ENCODE peak calls at places on chromosomes 11 and 22, in eight cellular contexts. N, W, K, G, X, Z, E and O are unnamed samples. For H3K4me1 and H3K36me3, the result is how much of the 10 kb centered on the place peaks cover.

GRCh38 chr22:46752911-46753310 is 9.5 kb upstream of the TBC1D22A start:
- DNase-seq in W (no peak), G (no peak), K (no peak), X (no peak), E (no peak), Z (no peak), N (no peak), O (no peak)

GRCh38 chr11:130846606-130847005 is 69.7 kb downstream of the SNX19 start:
- DNase-seq in E (no peak), W (no peak), N (no peak), Z (no peak), X (no peak), K (no peak), G (no peak), O (no peak)

GRCh38 chr22:46084376-46084775 is 66.0 kb upstream of the PPARA start:
- DNase-seq in N (no peak), X (no peak), W (no peak), G (peak), K (no peak), E (no peak), Z (no peak), O (peak)

GRCh38 chr22:33844273-33844672 is 76.0 kb downstream of the LARGE1 start:
- DNase-seq in G (no peak), N (no peak), W (no peak), K (no peak), Z (no peak), X (no peak), E (no peak), O (no peak)

GRCh38 chr22:19691721-19692341 is 22.5 kb upstream of the SEPTIN5 start:
- DNase-seq in E (no peak), G (no peak), N (peak), X (no peak), K (no peak), W (no peak), Z (no peak), O (no peak)

GRCh38 chr22:30182833-30183232 is 63.7 kb downstream of the LIF start:
- DNase-seq in N (no peak), E (no peak), G (no peak), W (no peak), X (no peak), K (no peak), Z (no peak), O (no peak)

GRCh38 chr11:2775083-2775625 is 75.4 kb upstream of the KCNQ1OT1 start:
- DNase-seq in E (no peak), Z (no peak), W (no peak), X (no peak), N (no peak), K (peak), G (peak), O (no peak)

GRCh38 chr11:116724813-116725212 is 48.0 kb downstream of the BUD13 start:
- DNase-seq in W (no peak), Z (no peak), K (no peak), G (no peak), N (no peak), X (no peak), E (no peak), O (no peak)

GRCh38 chr11:27234043-27234668 is 128.9 kb downstream of the CCDC34 start:
- DNase-seq in X (no peak), G (no peak), W (no peak), E (no peak), Z (no peak), N (peak), K (no peak), O (peak)

GRCh38 chr11:34034053-34034452 is 17.5 kb upstream of the CAPRIN1 start:
- DNase-seq in E (no peak), X (no peak), Z (no peak), W (no peak), G (no peak), N (no peak), K (no peak), O (no peak)

GRCh38 chr11:132318421-132319157 is 948.2 kb downstream of the NTM start:
- DNase-seq in G (no peak), N (no peak), Z (no peak), E (no peak), X (no peak), W (no peak), K (no peak), O (no peak)

GRCh38 chr11:1373536-1374214 is 16.1 kb upstream of the BRSK2 start:
- DNase-seq in Z (no peak), E (no peak), N (no peak), X (no peak), G (peak), K (no peak), W (no peak), O (no peak)

GRCh38 chr11:19553683-19554333 is 158.8 kb upstream of the NAV2 start:
- DNase-seq in W (peak), G (peak), X (peak), Z (no peak), N (peak), E (peak), K (peak), O (peak)

GRCh38 chr11:105466582-105467228 is 143.2 kb upstream of the GRIA4 start:
- DNase-seq in E (no peak), W (no peak), N (no peak), X (no peak), G (no peak), K (no peak), Z (no peak), O (no peak)

GRCh38 chr22:39518124-39518786 is 2.1 kb upstream of the ATF4 start:
- DNase-seq in K (no peak), N (no peak), Z (no peak), G (no peak), E (no peak), X (no peak), W (no peak), O (no peak)

GRCh38 chr11:9716275-9717039 is 52.6 kb downstream of the SWAP70 start:
- DNase-seq in G (no peak), Z (no peak), E (no peak), X (peak), W (no peak), K (no peak), N (no peak), O (peak)

GRCh38 chr22:28560005-28560742 is 119.5 kb downstream of the TTC28 start:
- DNase-seq in G (no peak), N (no peak), K (no peak), Z (no peak), E (no peak), W (no peak), X (no peak), O (no peak)

GRCh38 chr11:134932761-134933160 is 520.7 kb upstream of the B3GAT1 start:
- DNase-seq in N (no peak), G (no peak), W (no peak), X (no peak), Z (no peak), E (no peak), K (no peak), O (no peak)

GRCh38 chr22:29744902-29745301 is 21.9 kb downstream of the ZMAT5 start:
- DNase-seq in E (no peak), G (no peak), X (no peak), K (peak), Z (no peak), W (no peak), N (no peak), O (no peak)

GRCh38 chr22:27842236-27842993 is 40.9 kb upstream of the MN1 start:
- DNase-seq in E (no peak), K (no peak), Z (no peak), G (no peak), N (no peak), X (no peak), W (no peak), O (no peak)

GRCh38 chr22:27542602-27543001 is 259.0 kb downstream of the MN1 start:
- DNase-seq in X (no peak), W (no peak), E (no peak), N (no peak), G (no peak), Z (no peak), K (no peak), O (no peak)

GRCh38 chr22:23218867-23219251 is 38.5 kb downstream of the BCR start:
- DNase-seq in X (peak), N (peak), G (no peak), W (peak), E (no peak), K (peak), Z (no peak), O (peak)

DNA sequence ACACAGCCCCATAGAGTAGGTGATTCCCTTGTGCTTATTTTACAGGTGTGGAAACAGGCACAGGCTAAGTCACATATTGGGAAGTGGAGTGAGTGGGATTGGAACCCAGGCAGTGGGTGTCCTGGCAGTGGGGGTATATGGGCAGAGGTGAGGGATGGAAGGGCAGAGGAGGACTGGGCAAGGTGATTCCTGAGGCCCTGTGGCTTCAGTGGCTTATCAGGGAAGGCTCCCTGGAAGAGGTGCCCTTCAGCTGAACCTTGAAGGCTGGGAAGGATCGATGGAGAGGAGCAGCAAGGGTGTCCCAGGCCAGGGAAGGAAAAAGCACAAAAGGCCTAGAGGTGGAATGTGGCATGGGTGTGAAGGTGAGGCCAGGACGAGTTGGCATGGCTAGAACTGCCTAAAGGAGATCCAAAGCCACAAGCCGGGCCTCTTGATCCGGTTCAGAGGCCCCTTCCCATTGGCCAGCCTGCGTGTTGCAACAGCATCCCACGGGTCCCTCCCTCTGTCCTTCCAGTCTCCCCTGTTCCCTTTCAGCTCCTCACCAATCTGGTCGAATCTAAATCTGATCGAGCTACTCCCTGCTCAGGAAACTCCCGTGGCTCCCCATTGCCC is 41.7 kb downstream of the MCM5 start:
- DNase-seq in Z (no peak), G (no peak), W (no peak), X (no peak), K (no peak), N (no peak), E (no peak), O (no peak)
- H3K4me1 ChIP-seq in Z (under half), G (under half), W (under half), X (under half), K (under half), N (under half), E (under half), O (under half)

DNA sequence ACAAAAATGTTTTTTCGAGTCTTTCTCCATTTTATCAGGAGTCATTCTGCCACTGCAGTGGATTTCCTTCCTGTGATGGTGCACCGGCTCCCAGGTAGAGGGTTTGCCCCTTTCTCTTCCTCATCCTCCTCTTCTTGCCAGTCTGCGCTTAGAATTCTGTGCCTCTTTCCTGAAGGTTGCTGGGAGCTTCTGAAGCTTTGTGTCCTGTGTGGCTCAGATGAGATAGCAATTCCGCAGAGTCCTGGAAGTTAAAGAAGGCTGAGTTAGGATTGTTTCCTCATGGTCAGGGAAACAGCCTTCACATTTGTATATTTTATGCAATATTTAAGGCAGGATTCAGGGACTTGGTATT is 260 bp downstream of the BCO2 start:
- DNase-seq in G (no peak), K (no peak), E (no peak), N (no peak), W (no peak), Z (no peak), X (no peak), O (no peak)
- H3K4me3 ChIP-seq in G (no peak), K (peak), E (peak), N (peak), W (no peak), Z (peak), X (peak), O (no peak)

DNA sequence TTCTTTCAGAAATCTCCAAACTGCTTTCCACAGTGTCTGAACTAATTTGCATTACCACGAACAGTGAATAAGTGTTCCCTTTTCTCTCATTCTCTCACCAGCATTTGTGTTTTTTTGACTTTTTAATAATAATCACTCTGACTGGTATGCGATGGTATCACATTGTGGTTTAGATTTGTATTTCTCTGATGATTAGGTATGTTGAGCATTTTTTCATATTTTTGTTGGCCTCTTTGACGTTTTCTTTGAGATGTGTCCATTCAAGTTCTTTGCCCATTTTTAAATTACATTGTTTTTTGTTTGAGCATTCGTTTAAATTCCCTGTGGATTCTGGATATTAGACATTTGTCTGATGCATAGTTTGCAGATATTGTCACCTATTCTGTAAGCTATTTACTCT is 1639.6 kb upstream of the TENM4 start:
- DNase-seq in W (no peak), G (no peak), X (no peak), N (no peak), K (no peak), Z (no peak), E (no peak), O (no peak)
- H3K36me3 ChIP-seq in W (under half), G (under half), X (under half), N (under half), K (under half), Z (under half), E (under half), O (under half)

GRCh38 chr11:65417702-65418430 is 4.7 kb upstream of the NEAT1 start:
- DNase-seq in E (no peak), N (no peak), Z (no peak), G (peak), K (peak), X (peak), W (no peak), O (peak)
- H3K4me1 ChIP-seq in E (under half), N (under half), Z (under half), G (half or more), K (half or more), X (half or more), W (under half), O (under half)